ENCODE peak calls at places on chromosomes 16 and 17, in six cellular contexts. P is heart right ventricle, G is A549, Y is body of pancreas, J is thoracic aorta, H is BJ. C is an unnamed sample.

GRCh38 chr16:4133897-4134372 is 17.7 kb upstream of the ADCY9 start:
- DNase-seq in H (no peak), P (no peak), J (no peak), Y (no peak), G (no peak), C (no peak)

GRCh38 chr16:89144681-89145080 is 26.9 kb upstream of the CDH15 start:
- DNase-seq in G (no peak), H (no peak), P (no peak), Y (no peak), J (no peak), C (no peak)

GRCh38 chr16:48014349-48015135 is 141.3 kb downstream of the ABCC12 start:
- DNase-seq in P (no peak), Y (no peak), H (no peak), G (peak; percentile 12), J (no peak), C (no peak)

GRCh38 chr17:48335858-48336500 is 94.0 kb downstream of the SKAP1 start:
- DNase-seq in H (peak; percentile 4), Y (no peak), G (peak; percentile 35), P (no peak), J (no peak), C (peak; percentile 66)

GRCh38 chr16:80023865-80024264 is 423.3 kb upstream of the MAF start:
- DNase-seq in J (no peak), G (peak; percentile 30), H (no peak), Y (no peak), P (no peak), C (no peak)

GRCh38 chr16:81447383-81448101 is 2.9 kb downstream of the CMIP start:
- DNase-seq in H (no peak), G (no peak), Y (peak; percentile 52), J (no peak), P (no peak), C (peak; percentile 35)

GRCh38 chr17:36918260-36918691 is 19.0 kb upstream of the LHX1 start:
- DNase-seq in J (no peak), Y (no peak), H (no peak), P (no peak), G (no peak), C (no peak)

GRCh38 chr17:62778990-62779681 is 29.0 kb downstream of the MARCHF10 start:
- DNase-seq in Y (peak; percentile 75), P (no peak), H (peak; percentile 91), G (peak; percentile 68), J (no peak), C (no peak)

GRCh38 chr16:8848939-8849391 is 19.8 kb downstream of the CARHSP1 start:
- DNase-seq in P (peak; percentile 2), H (peak; percentile 30), G (peak; percentile 56), J (no peak), Y (no peak), C (no peak)

GRCh38 chr16:83842291-83842690 is 34.5 kb downstream of the HSBP1 start:
- DNase-seq in H (no peak), Y (no peak), J (no peak), P (no peak), G (no peak), C (no peak)

GRCh38 chr16:15427648-15428239 is 6.6 kb upstream of the BMERB1 start:
- DNase-seq in P (peak; percentile 77), H (no peak), G (peak; percentile 71), Y (peak; percentile 83), J (peak; percentile 24), C (peak; percentile 23)

GRCh38 chr17:29379084-29379811 is 10.9 kb upstream of the TAOK1 start:
- DNase-seq in H (no peak), J (no peak), Y (no peak), P (no peak), G (no peak), C (peak; percentile 81)

GRCh38 chr17:12730931-12731521 is 58.3 kb upstream of the ARHGAP44 start:
- DNase-seq in G (peak; percentile 9), H (no peak), P (peak; percentile 87), Y (peak; percentile 86), J (peak; percentile 87), C (peak; percentile 85)

GRCh38 chr17:18028684-18029540 is 10.1 kb downstream of the ATPAF2 start:
- DNase-seq in P (no peak), G (no peak), J (no peak), Y (no peak), H (no peak), C (no peak)

GRCh38 chr17:70369296-70369855 is 200.0 kb downstream of the KCNJ2 start:
- DNase-seq in H (no peak), G (no peak), P (no peak), J (no peak), Y (no peak), C (no peak)

GRCh38 chr16:56859636-56860035 is 5.4 kb upstream of the SLC12A3 start:
- DNase-seq in P (no peak), H (no peak), J (no peak), G (no peak), Y (no peak), C (no peak)

DNA sequence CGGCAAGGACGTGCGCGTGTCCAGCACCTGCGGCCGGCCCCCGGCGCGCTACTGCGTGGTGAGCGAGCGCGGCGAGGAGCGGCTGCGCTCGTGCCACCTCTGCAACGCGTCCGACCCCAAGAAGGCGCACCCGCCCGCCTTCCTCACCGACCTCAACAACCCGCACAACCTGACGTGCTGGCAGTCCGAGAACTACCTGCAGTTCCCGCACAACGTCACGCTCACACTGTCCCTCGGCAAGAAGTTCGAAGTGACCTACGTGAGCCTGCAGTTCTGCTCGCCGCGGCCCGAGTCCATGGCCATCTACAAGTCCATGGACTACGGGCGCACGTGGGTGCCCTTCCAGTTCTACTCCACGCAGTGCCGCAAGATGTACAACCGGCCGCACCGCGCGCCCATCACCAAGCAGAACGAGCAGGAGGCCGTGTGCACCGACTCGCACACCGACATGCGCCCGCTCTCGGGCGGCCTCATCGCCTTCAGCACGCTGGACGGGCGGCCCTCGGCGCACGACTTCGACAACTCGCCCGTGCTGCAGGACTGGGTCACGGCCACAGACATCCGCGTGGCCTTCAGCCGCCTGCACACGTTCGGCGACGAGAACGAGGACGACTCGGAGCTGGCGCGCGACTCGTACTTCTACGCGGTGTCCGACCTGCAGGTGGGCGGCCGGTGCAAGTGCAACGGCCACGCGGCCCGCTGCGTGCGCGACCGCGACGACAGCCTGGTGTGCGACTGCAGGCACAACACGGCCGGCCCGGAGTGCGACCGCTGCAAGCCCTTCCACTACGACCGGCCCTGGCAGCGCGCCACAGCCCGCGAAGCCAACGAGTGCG is 1.5 kb downstream of the NTN1 start:
- DNase-seq in P (no peak), G (no peak), Y (no peak), H (no peak), J (no peak), C (no peak)
- H3K4me3 ChIP-seq in P (peak overlapping the region; percentile 63), G (peak overlapping the region; percentile 84), Y (peak overlapping the region; percentile 29), H (no peak overlapping the region), J (peak overlapping the region; percentile 90), C (peak overlapping the region; percentile 30)

GRCh38 chr17:44376124-44376523 is 12.5 kb upstream of the FAM171A2 start:
- DNase-seq in J (no peak), G (peak; percentile 80), Y (no peak), H (no peak), P (peak; percentile 64), C (peak; percentile 1)
- TF ChIP-seq CTCF in J (no peak), G (peak; percentile 38), Y (no peak), H (peak; percentile 50), P (peak; percentile 33), C (peak; percentile 18)

GRCh38 chr17:38739305-38739704 is 8.8 kb downstream of the PCGF2 start:
- DNase-seq in J (no peak), H (no peak), Y (no peak), G (no peak), P (no peak), C (no peak)

GRCh38 chr17:38741443-38741842 is 6.7 kb downstream of the PCGF2 start:
- DNase-seq in P (no peak), Y (no peak), G (no peak), J (no peak), H (no peak), C (no peak)

GRCh38 chr17:38738686-38739085 is 8.5 kb downstream of the CISD3 start:
- DNase-seq in J (no peak), P (no peak), Y (no peak), G (no peak), H (no peak), C (no peak)

GRCh38 chr17:38740806-38741205 is 7.3 kb downstream of the PCGF2 start:
- DNase-seq in H (no peak), G (no peak), J (no peak), Y (no peak), P (no peak), C (no peak)

GRCh38 chr17:38740016-38740415 is 8.1 kb downstream of the PCGF2 start:
- DNase-seq in J (no peak), P (no peak), Y (no peak), H (no peak), G (no peak), C (no peak)
- H3K4me3 ChIP-seq in J (no peak overlapping the region), P (no peak overlapping the region), Y (no peak overlapping the region), H (no peak overlapping the region), G (no peak overlapping the region), C (no peak overlapping the region)

DNA sequence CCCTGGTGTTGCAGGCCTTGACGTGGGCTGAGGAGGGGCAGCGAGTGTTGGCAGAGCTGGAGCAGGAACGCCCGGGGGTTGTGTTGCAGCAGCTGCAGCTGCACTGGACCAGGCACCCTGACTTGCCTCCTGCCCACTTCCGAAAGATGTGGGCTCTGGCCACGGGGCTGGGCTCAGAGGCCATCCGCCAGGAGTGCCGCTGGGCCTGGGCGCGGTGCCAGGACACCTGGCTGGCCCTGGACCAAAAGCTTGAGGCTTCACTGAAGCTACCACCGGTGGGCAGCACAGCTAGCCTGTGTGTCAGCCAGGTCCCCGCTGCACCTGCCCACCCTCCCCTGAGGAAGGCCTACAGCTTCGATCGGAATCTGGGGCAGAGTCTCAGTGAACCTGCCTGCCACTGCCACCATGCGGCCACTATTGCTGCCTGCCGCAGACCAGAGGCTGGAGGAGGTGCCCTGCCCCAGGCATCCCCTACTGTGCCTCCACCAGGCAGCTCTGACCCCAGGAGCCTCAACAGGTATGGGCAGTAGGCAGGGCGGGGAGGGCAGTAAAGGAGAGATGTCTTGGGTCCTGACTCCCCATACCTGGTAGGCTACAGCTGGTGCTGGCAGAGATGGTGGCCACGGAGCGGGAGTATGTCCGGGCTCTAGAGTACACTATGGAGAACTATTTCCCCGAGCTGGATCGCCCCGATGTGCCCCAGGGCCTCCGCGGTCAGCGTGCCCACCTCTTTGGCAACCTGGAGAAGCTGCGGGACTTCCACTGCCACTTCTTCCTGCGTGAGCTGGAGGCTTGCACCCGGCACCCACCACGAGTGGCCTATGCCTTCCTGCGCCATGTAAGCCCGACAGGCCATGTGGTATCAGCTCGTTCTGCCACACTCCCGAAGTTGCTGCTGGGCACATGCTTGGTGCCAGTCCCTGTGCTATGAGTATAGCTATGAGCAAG is 5.6 kb downstream of the PLEKHG4 start:
- DNase-seq in H (no peak), P (peak; percentile 23), G (peak; percentile 61), Y (peak; percentile 80), J (no peak), C (peak; percentile 23)
- TF ChIP-seq CTCF in H (peak; percentile 55), P (peak; percentile 58), G (peak; percentile 48), Y (peak; percentile 55), J (peak; percentile 47), C (peak; percentile 64)

C was measured in LNCaP clone FGC.